ENCODE peak calls at places on chromosomes 1 and 21, in eight cellular contexts. A is cardiac muscle cell, Z is astrocyte of the cerebellum, R is heart left ventricle, L is AG09309, S is mucosa of descending colon, U is progenitor cell of endocrine pancreas, G is heart right ventricle. Q is an unnamed sample.
A peak's percentile ranks its signal among the peaks of the same experiment; 100 is the strongest.

GRCh38 chr1:201214886-201215285 is 24.3 kb downstream of the IGFN1 start:
- DNase-seq in L (no peak), R (no peak), A (no peak), U (no peak), Z (no peak), S (no peak), G (no peak), Q (no peak)

GRCh38 chr1:36306210-36306901 is at the start of gene SH3D21:
- DNase-seq in L (no peak), S (peak; percentile 81), R (peak; percentile 76), A (peak; percentile 86), U (peak; percentile 52), Z (no peak), G (peak; percentile 48), Q (no peak)

GRCh38 chr1:42941640-42942330 is 16.9 kb downstream of the SLC2A1 start:
- DNase-seq in L (peak; percentile 67), R (peak; percentile 86), S (peak; percentile 84), Z (no peak), U (no peak), A (no peak), G (peak; percentile 76), Q (peak; percentile 84)

GRCh38 chr1:217857061-217857460 is 225.9 kb downstream of the SPATA17 start:
- DNase-seq in Z (peak; percentile 9), A (peak; percentile 66), R (no peak), S (no peak), U (no peak), L (no peak), G (no peak), Q (no peak)

GRCh38 chr1:177210071-177210470 is 39.3 kb downstream of the BRINP2 start:
- DNase-seq in R (no peak), U (no peak), A (no peak), G (no peak), S (no peak), L (no peak), Z (no peak), Q (no peak)

GRCh38 chr1:75174031-75174760 is 40.0 kb downstream of the LHX8 start:
- DNase-seq in L (no peak), G (no peak), U (no peak), R (no peak), S (no peak), A (no peak), Z (no peak), Q (no peak)

GRCh38 chr1:152309955-152310354 is 15.1 kb downstream of the FLG start:
- DNase-seq in L (no peak), Z (no peak), R (peak; percentile 35), A (no peak), S (no peak), G (no peak), U (no peak), Q (no peak)

GRCh38 chr1:41420877-41421276 is 59.6 kb downstream of the FOXO6 start:
- DNase-seq in Z (no peak), R (no peak), S (no peak), G (no peak), L (no peak), A (no peak), U (no peak), Q (no peak)

GRCh38 chr1:219119839-219120238 is 53.8 kb upstream of the LYPLAL1 start:
- DNase-seq in U (no peak), A (no peak), G (no peak), R (no peak), Z (no peak), S (no peak), L (peak; percentile 71), Q (no peak)

GRCh38 chr1:52179073-52179472 is 37.2 kb downstream of the ZFYVE9 start:
- DNase-seq in L (no peak), S (no peak), A (no peak), G (no peak), R (no peak), Z (no peak), U (no peak), Q (no peak)

GRCh38 chr1:33347650-33347992 is 26.7 kb upstream of the A3GALT2 start:
- DNase-seq in G (peak; percentile 41), U (no peak), A (no peak), Z (no peak), L (no peak), S (peak; percentile 34), R (no peak), Q (peak; percentile 83)

GRCh38 chr1:31374511-31375196 is 1.8 kb upstream of the FABP3 start:
- DNase-seq in A (no peak), S (no peak), R (no peak), L (no peak), G (peak; percentile 45), Z (no peak), U (no peak), Q (no peak)

GRCh38 chr21:35375115-35375514 is 326.0 kb upstream of the RUNX1 start:
- DNase-seq in U (no peak), L (peak; percentile 67), R (no peak), G (no peak), Z (no peak), A (no peak), S (no peak), Q (no peak)

GRCh38 chr1:194342484-194343262 is 1156.3 kb upstream of the B3GALT2 start:
- DNase-seq in L (no peak), S (no peak), G (no peak), Z (no peak), A (no peak), U (no peak), R (no peak), Q (no peak)

GRCh38 chr1:31666290-31666963 is 21.8 kb upstream of the PEF1 start:
- DNase-seq in G (no peak), U (no peak), R (no peak), Z (no peak), S (peak; percentile 88), L (no peak), A (no peak), Q (no peak)

GRCh38 chr1:230157409-230158390 is 90.7 kb downstream of the GALNT2 start:
- DNase-seq in G (no peak), U (no peak), L (no peak), A (no peak), R (no peak), S (no peak), Z (no peak), Q (no peak)

GRCh38 chr1:234212764-234213406 is 160.4 kb upstream of the COA6 start:
- DNase-seq in R (no peak), G (no peak), L (no peak), Z (peak; percentile 23), U (no peak), A (peak; percentile 80), S (peak; percentile 13), Q (peak; percentile 34)

GRCh38 chr21:35428489-35428888 is 379.4 kb upstream of the RUNX1 start:
- DNase-seq in R (peak; percentile 76), Z (no peak), A (peak; percentile 69), G (peak; percentile 14), U (no peak), S (no peak), L (no peak), Q (peak; percentile 59)

GRCh38 chr1:12055259-12055658 is 7.8 kb upstream of the TNFRSF8 start:
- DNase-seq in L (no peak), U (no peak), G (no peak), S (no peak), R (no peak), A (no peak), Z (no peak), Q (no peak)

GRCh38 chr1:12052008-12052573 is 11.0 kb upstream of the TNFRSF8 start:
- DNase-seq in Z (peak; percentile 47), S (peak; percentile 27), R (peak; percentile 77), L (peak; percentile 48), U (no peak), G (peak; percentile 52), A (no peak), Q (peak; percentile 81)

GRCh38 chr1:12053752-12054548 is 9.2 kb upstream of the TNFRSF8 start:
- DNase-seq in U (no peak), G (no peak), A (no peak), R (no peak), L (no peak), Z (no peak), S (no peak), Q (no peak)

GRCh38 chr1:12051361-12051760 is 11.7 kb upstream of the TNFRSF8 start:
- DNase-seq in L (no peak), S (no peak), R (no peak), A (no peak), U (no peak), G (no peak), Z (no peak), Q (no peak)

GRCh38 chr1:12052997-12053686 is 10.0 kb upstream of the TNFRSF8 start:
- DNase-seq in L (no peak), A (no peak), U (no peak), Z (no peak), S (no peak), R (peak; percentile 75), G (peak; percentile 70), Q (peak; percentile 68)
- TF ChIP-seq CTCF in L (no peak), A (no peak), U (peak; percentile 16), Z (peak; percentile 17), S (no peak), R (no peak), G (peak; percentile 24), Q (peak; percentile 30)

DNA sequence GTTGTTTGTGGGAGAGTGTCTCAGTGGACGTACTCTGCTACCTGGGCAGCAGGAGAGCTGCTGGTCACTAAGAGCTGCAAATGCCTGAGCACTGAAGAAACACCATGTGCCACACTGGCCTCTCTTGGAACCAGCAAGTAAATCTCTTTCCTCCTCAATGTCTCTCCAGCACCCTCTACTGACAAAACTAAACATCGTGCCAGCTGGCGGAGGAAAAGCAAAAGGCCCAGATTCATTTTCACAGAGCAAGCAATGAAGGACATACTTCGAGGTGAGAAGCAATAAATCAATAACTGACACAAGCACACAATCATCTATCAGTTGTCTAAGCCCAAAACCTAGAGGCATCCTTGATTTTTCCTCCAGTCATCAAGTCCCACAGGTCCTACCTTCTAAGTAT is 78.1 kb downstream of the RERE start:
- DNase-seq in Z (no peak), L (no peak), U (no peak), R (no peak), A (no peak), G (no peak), S (no peak), Q (no peak)
- TF ChIP-seq CTCF in Z (no peak), L (no peak), U (peak; percentile 27), R (no peak), A (no peak), G (no peak), S (no peak), Q (no peak)

GRCh38 chr1:80656011-80656627 is 1144.6 kb upstream of the ADGRL2 start:
- DNase-seq in U (peak; percentile 12), S (peak; percentile 8), L (no peak), R (no peak), A (peak; percentile 49), Z (no peak), G (no peak), Q (no peak)
- TF ChIP-seq CTCF in U (peak; percentile 68), S (no peak), L (no peak), R (no peak), A (no peak), Z (peak; percentile 54), G (no peak), Q (no peak)

DNA sequence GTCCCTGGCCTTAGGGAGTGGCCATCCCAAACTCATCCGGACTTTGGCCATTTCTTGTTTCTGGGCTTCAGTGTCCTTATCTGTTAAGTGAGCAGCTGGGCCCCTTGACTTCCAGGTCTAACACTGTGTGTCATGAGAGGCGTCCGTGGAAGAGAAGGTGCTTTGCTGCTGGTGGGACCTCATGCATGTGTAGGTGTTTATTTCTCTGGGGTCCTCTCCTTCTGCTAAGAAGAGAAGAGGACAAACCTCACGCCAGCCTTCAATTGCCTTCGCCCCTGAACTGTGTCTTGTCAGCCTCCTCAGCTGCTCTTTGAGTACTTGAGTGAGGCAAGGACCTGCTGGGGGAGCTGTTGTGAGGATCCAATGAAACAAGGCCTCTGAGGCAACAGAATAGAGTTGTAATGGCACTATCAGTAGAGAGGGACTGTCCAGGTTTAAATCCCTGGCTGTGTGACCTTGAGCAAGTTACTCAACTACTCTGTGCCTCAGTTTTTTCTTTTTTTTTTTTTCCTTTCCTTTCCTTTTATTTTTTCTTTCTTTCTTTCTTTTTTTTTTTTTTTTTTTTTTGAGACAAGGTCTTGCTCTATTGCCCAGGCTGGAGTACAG is 72.4 kb downstream of the RUNX3 start:
- DNase-seq in R (no peak), U (no peak), A (no peak), L (no peak), Z (no peak), G (no peak), S (no peak), Q (no peak)
- TF ChIP-seq CTCF in R (no peak), U (no peak), A (no peak), L (peak; percentile 4), Z (no peak), G (no peak), S (no peak), Q (no peak)